ENCODE peak calls at places on chromosomes 12 and 14, in four cellular contexts. One of them, this sample, is unnamed.

GRCh38 chr14:62015248-62015647 is 253.0 kb downstream of the SNAPC1 start:
- DNase-seq in upper lobe of right lung: no peak
- DNase-seq in colonic mucosa: no peak
- DNase-seq in cardiac fibroblast: no peak
- DNase-seq in this sample: peak

GRCh38 chr12:90393654-90394053 is 561.3 kb downstream of the CCER1 start:
- DNase-seq in upper lobe of right lung: no peak
- DNase-seq in colonic mucosa: no peak
- DNase-seq in cardiac fibroblast: no peak
- DNase-seq in this sample: peak

GRCh38 chr12:123861392-123861791 is 99.3 kb downstream of the DNAH10 start:
- DNase-seq in upper lobe of right lung: no peak
- DNase-seq in colonic mucosa: no peak
- DNase-seq in cardiac fibroblast: no peak
- DNase-seq in this sample: no peak

GRCh38 chr12:88451254-88451653 is 129.0 kb downstream of the KITLG start:
- DNase-seq in upper lobe of right lung: no peak
- DNase-seq in colonic mucosa: no peak
- DNase-seq in cardiac fibroblast: no peak
- DNase-seq in this sample: no peak

GRCh38 chr12:26091837-26092236 is 33.0 kb downstream of the BHLHE41 start:
- DNase-seq in upper lobe of right lung: no peak
- DNase-seq in colonic mucosa: no peak
- DNase-seq in cardiac fibroblast: peak
- DNase-seq in this sample: no peak

GRCh38 chr14:96762650-96763049 is 34.5 kb upstream of the VRK1 start:
- DNase-seq in upper lobe of right lung: no peak
- DNase-seq in colonic mucosa: peak
- DNase-seq in cardiac fibroblast: peak
- DNase-seq in this sample: peak

GRCh38 chr12:19506497-19506896 is 67.2 kb downstream of the AEBP2 start:
- DNase-seq in upper lobe of right lung: no peak
- DNase-seq in colonic mucosa: no peak
- DNase-seq in cardiac fibroblast: no peak
- DNase-seq in this sample: no peak

GRCh38 chr14:46306267-46306666 is 345.3 kb downstream of the RPL10L start:
- DNase-seq in upper lobe of right lung: no peak
- DNase-seq in colonic mucosa: no peak
- DNase-seq in cardiac fibroblast: no peak
- DNase-seq in this sample: no peak

GRCh38 chr12:122980192-122981035 is at the start of gene ARL6IP4:
- DNase-seq in upper lobe of right lung: peak
- DNase-seq in colonic mucosa: peak
- DNase-seq in cardiac fibroblast: peak
- DNase-seq in this sample: peak

GRCh38 chr14:92516966-92517350 is 3.4 kb downstream of the RIN3 start:
- DNase-seq in upper lobe of right lung: peak
- DNase-seq in colonic mucosa: no peak
- DNase-seq in cardiac fibroblast: no peak
- DNase-seq in this sample: no peak

GRCh38 chr12:116594325-116595038 is 35.3 kb downstream of the MAP1LC3B2 start:
- DNase-seq in upper lobe of right lung: peak
- DNase-seq in colonic mucosa: peak
- DNase-seq in cardiac fibroblast: no peak
- DNase-seq in this sample: no peak

GRCh38 chr14:20350280-20350679 is 6.8 kb downstream of the PARP2 start:
- DNase-seq in upper lobe of right lung: no peak
- DNase-seq in colonic mucosa: no peak
- DNase-seq in cardiac fibroblast: no peak
- DNase-seq in this sample: no peak

GRCh38 chr14:69581316-69581935 is 6.8 kb upstream of the CCDC177 start:
- DNase-seq in upper lobe of right lung: no peak
- DNase-seq in colonic mucosa: no peak
- DNase-seq in cardiac fibroblast: no peak
- DNase-seq in this sample: no peak

GRCh38 chr12:51188359-51189051 is 15.6 kb upstream of the TFCP2 start:
- DNase-seq in upper lobe of right lung: no peak
- DNase-seq in colonic mucosa: no peak
- DNase-seq in cardiac fibroblast: no peak
- DNase-seq in this sample: no peak

GRCh38 chr12:57765698-57766463 is 997 bp downstream of the CYP27B1 start:
- DNase-seq in upper lobe of right lung: no peak
- DNase-seq in colonic mucosa: no peak
- DNase-seq in cardiac fibroblast: no peak
- DNase-seq in this sample: no peak

GRCh38 chr14:66101662-66102061 is 384.5 kb upstream of the CCDC196 start:
- DNase-seq in upper lobe of right lung: no peak
- DNase-seq in colonic mucosa: no peak
- DNase-seq in cardiac fibroblast: peak
- DNase-seq in this sample: no peak

GRCh38 chr14:28102814-28103213 is 663.8 kb upstream of the FOXG1 start:
- DNase-seq in upper lobe of right lung: no peak
- DNase-seq in colonic mucosa: no peak
- DNase-seq in cardiac fibroblast: no peak
- DNase-seq in this sample: no peak

GRCh38 chr14:68459480-68460136 is 333.3 kb downstream of the ZFP36L1 start:
- DNase-seq in upper lobe of right lung: no peak
- DNase-seq in colonic mucosa: no peak
- DNase-seq in cardiac fibroblast: no peak
- DNase-seq in this sample: no peak

GRCh38 chr12:50302686-50303085 is 19.4 kb upstream of the LIMA1 start:
- DNase-seq in upper lobe of right lung: no peak
- DNase-seq in colonic mucosa: peak
- DNase-seq in cardiac fibroblast: no peak
- DNase-seq in this sample: peak

GRCh38 chr12:45934956-45935355 is 55.4 kb downstream of the SCAF11 start:
- DNase-seq in upper lobe of right lung: no peak
- DNase-seq in colonic mucosa: no peak
- DNase-seq in cardiac fibroblast: no peak
- DNase-seq in this sample: no peak

GRCh38 chr14:97266653-97267052 is 469.5 kb downstream of the VRK1 start:
- DNase-seq in upper lobe of right lung: no peak
- DNase-seq in colonic mucosa: no peak
- DNase-seq in cardiac fibroblast: no peak
- DNase-seq in this sample: no peak

GRCh38 chr14:88545256-88545655 is 9.6 kb downstream of the PTPN21 start:
- DNase-seq in upper lobe of right lung: no peak
- DNase-seq in colonic mucosa: no peak
- DNase-seq in cardiac fibroblast: no peak
- DNase-seq in this sample: no peak

GRCh38 chr14:52272375-52272774 is 4.9 kb downstream of the PTGDR start:
- DNase-seq in upper lobe of right lung: no peak
- DNase-seq in colonic mucosa: peak
- DNase-seq in cardiac fibroblast: peak
- DNase-seq in this sample: peak

GRCh38 chr14:99461411-99461810 is 19.2 kb downstream of the SETD3 start:
- DNase-seq in upper lobe of right lung: no peak
- DNase-seq in colonic mucosa: no peak
- DNase-seq in cardiac fibroblast: no peak
- DNase-seq in this sample: no peak

GRCh38 chr12:130879781-130880389 is 8.0 kb downstream of the RAN start:
- DNase-seq in upper lobe of right lung: no peak
- DNase-seq in colonic mucosa: no peak
- DNase-seq in cardiac fibroblast: no peak
- DNase-seq in this sample: no peak

GRCh38 chr12:22271036-22271435 is 63.5 kb downstream of the ST8SIA1 start:
- DNase-seq in upper lobe of right lung: no peak
- DNase-seq in colonic mucosa: no peak
- DNase-seq in cardiac fibroblast: peak
- DNase-seq in this sample: peak

GRCh38 chr12:24482044-24482443 is 466.9 kb downstream of the BCAT1 start:
- DNase-seq in upper lobe of right lung: no peak
- DNase-seq in colonic mucosa: no peak
- DNase-seq in cardiac fibroblast: no peak
- DNase-seq in this sample: no peak

GRCh38 chr14:45068396-45068795 is 15.5 kb upstream of the PRPF39 start:
- DNase-seq in upper lobe of right lung: no peak
- DNase-seq in colonic mucosa: no peak
- DNase-seq in cardiac fibroblast: no peak
- DNase-seq in this sample: no peak

DNA sequence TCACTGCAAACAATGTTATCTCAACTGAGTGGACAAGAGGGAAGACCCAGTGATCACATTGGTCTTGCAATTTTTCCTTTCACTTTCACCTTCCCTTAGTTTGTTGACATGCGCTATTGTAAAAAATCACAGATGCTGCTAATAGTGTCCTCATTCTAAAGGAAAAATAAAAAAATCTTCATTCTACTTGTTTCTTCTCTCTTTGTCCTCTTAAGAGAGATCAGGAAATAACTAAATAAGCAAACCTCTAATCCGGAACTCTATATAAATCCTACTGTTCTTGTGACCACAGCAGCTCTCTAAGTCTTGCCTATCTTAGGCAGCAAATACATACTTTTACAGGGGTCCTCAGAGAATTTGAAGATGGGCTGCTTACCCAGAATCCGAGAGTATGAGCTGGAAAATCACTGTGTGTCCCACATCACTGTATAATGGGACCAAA is 257.7 kb downstream of the NAV3 start:
- DNase-seq in upper lobe of right lung: no peak
- DNase-seq in colonic mucosa: no peak
- DNase-seq in cardiac fibroblast: peak
- DNase-seq in this sample: no peak
- H3K4me3 ChIP-seq in upper lobe of right lung: peak
- H3K4me3 ChIP-seq in colonic mucosa: no peak
- H3K4me3 ChIP-seq in cardiac fibroblast: peak
- H3K4me3 ChIP-seq in this sample: peak

GRCh38 chr14:102211240-102211639 is 71.5 kb downstream of the WDR20 start:
- DNase-seq in upper lobe of right lung: peak
- DNase-seq in colonic mucosa: no peak
- DNase-seq in cardiac fibroblast: no peak
- DNase-seq in this sample: no peak

GRCh38 chr14:102210421-102211042 is 70.8 kb downstream of the WDR20 start:
- DNase-seq in upper lobe of right lung: peak
- DNase-seq in colonic mucosa: no peak
- DNase-seq in cardiac fibroblast: no peak
- DNase-seq in this sample: no peak

GRCh38 chr14:102208741-102209140 is 69.0 kb downstream of the WDR20 start:
- DNase-seq in upper lobe of right lung: peak
- DNase-seq in colonic mucosa: no peak
- DNase-seq in cardiac fibroblast: no peak
- DNase-seq in this sample: no peak

GRCh38 chr14:102207831-102208365 is 68.2 kb downstream of the WDR20 start:
- DNase-seq in upper lobe of right lung: peak
- DNase-seq in colonic mucosa: no peak
- DNase-seq in cardiac fibroblast: no peak
- DNase-seq in this sample: no peak

GRCh38 chr14:102209224-102209966 is 69.7 kb downstream of the WDR20 start:
- DNase-seq in upper lobe of right lung: peak
- DNase-seq in colonic mucosa: no peak
- DNase-seq in cardiac fibroblast: peak
- DNase-seq in this sample: peak
- TF ChIP-seq CTCF in upper lobe of right lung: no peak
- TF ChIP-seq CTCF in colonic mucosa: no peak
- TF ChIP-seq CTCF in cardiac fibroblast: peak
- TF ChIP-seq CTCF in this sample: peak

GRCh38 chr12:121582583-121583333 is 1.9 kb upstream of the KDM2B start:
- DNase-seq in upper lobe of right lung: no peak
- DNase-seq in colonic mucosa: no peak
- DNase-seq in cardiac fibroblast: peak
- DNase-seq in this sample: peak
- H3K4me3 ChIP-seq in upper lobe of right lung: no peak
- H3K4me3 ChIP-seq in colonic mucosa: no peak
- H3K4me3 ChIP-seq in cardiac fibroblast: no peak
- H3K4me3 ChIP-seq in this sample: peak

GRCh38 chr14:91242635-91243034 is 1.9 kb downstream of the GPR68 start:
- DNase-seq in upper lobe of right lung: no peak
- DNase-seq in colonic mucosa: no peak
- DNase-seq in cardiac fibroblast: no peak
- DNase-seq in this sample: no peak
- TF ChIP-seq CTCF in upper lobe of right lung: no peak
- TF ChIP-seq CTCF in colonic mucosa: no peak
- TF ChIP-seq CTCF in cardiac fibroblast: no peak
- TF ChIP-seq CTCF in this sample: no peak

DNA sequence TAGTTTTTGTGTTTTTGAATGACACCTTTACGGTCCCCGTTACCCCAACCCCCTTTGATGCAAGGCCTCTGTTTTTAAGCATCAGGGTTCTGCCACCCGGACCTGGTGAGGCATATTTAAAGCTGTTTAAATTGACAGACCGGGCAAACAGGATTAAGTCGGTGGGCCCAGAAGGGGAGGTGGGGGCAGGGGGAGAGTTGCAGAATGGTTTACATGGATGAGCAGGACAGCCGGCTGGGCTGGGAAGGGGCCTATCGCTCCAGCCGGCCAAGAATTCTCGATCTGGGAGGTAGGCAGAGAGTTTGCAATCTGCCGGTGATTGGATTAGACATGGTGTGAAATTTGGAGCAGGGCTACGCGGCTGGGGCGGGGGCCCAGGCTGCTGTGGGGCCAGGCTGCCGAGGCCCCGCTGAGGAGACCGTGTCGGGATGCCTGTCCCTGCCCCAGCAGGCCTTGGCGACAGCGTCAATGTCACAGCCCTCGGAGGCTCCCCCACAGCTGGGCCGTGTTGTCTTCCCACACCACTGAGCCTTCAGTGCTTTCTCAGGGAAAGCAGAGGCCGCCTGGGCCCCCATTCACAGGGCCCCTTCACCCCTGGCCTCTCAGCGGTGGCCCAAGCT is 117.3 kb upstream of the PARP11 start:
- DNase-seq in upper lobe of right lung: no peak
- DNase-seq in colonic mucosa: no peak
- DNase-seq in cardiac fibroblast: no peak
- DNase-seq in this sample: no peak
- H3K4me3 ChIP-seq in upper lobe of right lung: no peak
- H3K4me3 ChIP-seq in colonic mucosa: no peak
- H3K4me3 ChIP-seq in cardiac fibroblast: no peak
- H3K4me3 ChIP-seq in this sample: no peak

GRCh38 chr12:97005174-97005573 is 98.1 kb downstream of the NEDD1 start:
- DNase-seq in upper lobe of right lung: no peak
- DNase-seq in colonic mucosa: no peak
- DNase-seq in cardiac fibroblast: no peak
- DNase-seq in this sample: no peak

GRCh38 chr12:97005612-97006011 is 98.6 kb downstream of the NEDD1 start:
- DNase-seq in upper lobe of right lung: no peak
- DNase-seq in colonic mucosa: no peak
- DNase-seq in cardiac fibroblast: no peak
- DNase-seq in this sample: no peak

GRCh38 chr12:97003276-97003675 is 96.2 kb downstream of the NEDD1 start:
- DNase-seq in upper lobe of right lung: no peak
- DNase-seq in colonic mucosa: no peak
- DNase-seq in cardiac fibroblast: no peak
- DNase-seq in this sample: no peak

GRCh38 chr12:97006585-97006984 is 99.5 kb downstream of the NEDD1 start:
- DNase-seq in upper lobe of right lung: no peak
- DNase-seq in colonic mucosa: no peak
- DNase-seq in cardiac fibroblast: no peak
- DNase-seq in this sample: no peak
- TF ChIP-seq CTCF in upper lobe of right lung: no peak
- TF ChIP-seq CTCF in colonic mucosa: no peak
- TF ChIP-seq CTCF in cardiac fibroblast: no peak
- TF ChIP-seq CTCF in this sample: no peak

DNA sequence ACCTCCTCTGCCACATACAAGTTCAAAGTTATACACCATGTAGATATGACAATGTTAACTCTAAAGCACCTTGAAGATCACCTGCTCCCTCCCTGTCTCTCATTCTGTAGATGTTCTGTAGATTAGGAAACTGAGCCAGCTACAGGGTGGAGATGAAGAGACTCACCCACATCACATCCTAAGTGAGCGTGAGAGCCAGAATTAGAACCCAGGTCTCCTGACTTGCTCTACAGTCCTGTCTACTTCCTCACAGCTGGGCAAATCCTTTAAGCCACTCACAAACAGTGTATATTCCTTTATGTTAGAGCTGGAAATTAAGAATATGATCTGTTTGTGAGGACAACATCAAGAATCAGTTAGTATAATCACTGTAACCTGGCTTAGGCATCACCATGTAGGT is 1.8 kb downstream of the APPL2 start:
- DNase-seq in upper lobe of right lung: no peak
- DNase-seq in colonic mucosa: no peak
- DNase-seq in cardiac fibroblast: no peak
- DNase-seq in this sample: no peak
- H3K4me3 ChIP-seq in upper lobe of right lung: peak
- H3K4me3 ChIP-seq in colonic mucosa: peak
- H3K4me3 ChIP-seq in cardiac fibroblast: peak
- H3K4me3 ChIP-seq in this sample: peak

This sample was measured in foreskin fibroblast.